ENCODE peak calls at places on chromosome 5, in nine cellular contexts. One of them, this sample, is unnamed.
A peak's percentile ranks its signal among the peaks of the same experiment; 100 is the strongest.

GRCh38 chr5:136036991-136037705 is 8.4 kb downstream of the TGFBI start:
- DNase-seq in MM.1S: peak; percentile 86
- DNase-seq in GM23248: peak; percentile 85
- DNase-seq in activated CD4-positive, alpha-beta T cell treated with anti-CD3 and anti-CD28 coated beads, Interleukin-2, amount 50 U/mL, for 1 hour: peak; percentile 6
- DNase-seq in RPMI8226: peak; percentile 66
- DNase-seq in esophagus squamous epithelium: no peak
- DNase-seq in heart left ventricle: no peak
- DNase-seq in fibroblast of lung: peak; percentile 95
- DNase-seq in stimulated activated CD4-positive, alpha-beta T cell treated with anti-CD3 and anti-CD28 coated beads, Interleukin-1b, Interleukin-23, amount 100 ng/mL, for 24 hours: no peak
- DNase-seq in this sample: peak; percentile 50

GRCh38 chr5:15645776-15646175 is 145.8 kb downstream of the FBXL7 start:
- DNase-seq in MM.1S: no peak
- DNase-seq in GM23248: peak; percentile 58
- DNase-seq in activated CD4-positive, alpha-beta T cell treated with anti-CD3 and anti-CD28 coated beads, Interleukin-2, amount 50 U/mL, for 1 hour: no peak
- DNase-seq in RPMI8226: no peak
- DNase-seq in esophagus squamous epithelium: no peak
- DNase-seq in heart left ventricle: no peak
- DNase-seq in fibroblast of lung: peak; percentile 45
- DNase-seq in stimulated activated CD4-positive, alpha-beta T cell treated with anti-CD3 and anti-CD28 coated beads, Interleukin-1b, Interleukin-23, amount 100 ng/mL, for 24 hours: no peak
- DNase-seq in this sample: no peak

GRCh38 chr5:142421158-142421617 is 96.4 kb upstream of the SPRY4 start:
- DNase-seq in MM.1S: no peak
- DNase-seq in GM23248: no peak
- DNase-seq in activated CD4-positive, alpha-beta T cell treated with anti-CD3 and anti-CD28 coated beads, Interleukin-2, amount 50 U/mL, for 1 hour: no peak
- DNase-seq in RPMI8226: no peak
- DNase-seq in esophagus squamous epithelium: no peak
- DNase-seq in heart left ventricle: no peak
- DNase-seq in fibroblast of lung: no peak
- DNase-seq in stimulated activated CD4-positive, alpha-beta T cell treated with anti-CD3 and anti-CD28 coated beads, Interleukin-1b, Interleukin-23, amount 100 ng/mL, for 24 hours: no peak
- DNase-seq in this sample: no peak

GRCh38 chr5:148186248-148187003 is 16.4 kb upstream of the SPINK6 start:
- DNase-seq in MM.1S: peak; percentile 14
- DNase-seq in GM23248: peak; percentile 80
- DNase-seq in activated CD4-positive, alpha-beta T cell treated with anti-CD3 and anti-CD28 coated beads, Interleukin-2, amount 50 U/mL, for 1 hour: no peak
- DNase-seq in RPMI8226: no peak
- DNase-seq in esophagus squamous epithelium: no peak
- DNase-seq in heart left ventricle: no peak
- DNase-seq in fibroblast of lung: peak; percentile 83
- DNase-seq in stimulated activated CD4-positive, alpha-beta T cell treated with anti-CD3 and anti-CD28 coated beads, Interleukin-1b, Interleukin-23, amount 100 ng/mL, for 24 hours: no peak
- DNase-seq in this sample: no peak

GRCh38 chr5:164296603-164297080 is 791.2 kb downstream of the MAT2B start:
- DNase-seq in MM.1S: no peak
- DNase-seq in GM23248: no peak
- DNase-seq in activated CD4-positive, alpha-beta T cell treated with anti-CD3 and anti-CD28 coated beads, Interleukin-2, amount 50 U/mL, for 1 hour: no peak
- DNase-seq in RPMI8226: no peak
- DNase-seq in esophagus squamous epithelium: no peak
- DNase-seq in heart left ventricle: no peak
- DNase-seq in fibroblast of lung: peak; percentile 54
- DNase-seq in stimulated activated CD4-positive, alpha-beta T cell treated with anti-CD3 and anti-CD28 coated beads, Interleukin-1b, Interleukin-23, amount 100 ng/mL, for 24 hours: no peak
- DNase-seq in this sample: no peak

GRCh38 chr5:113581388-113581787 is 67.9 kb downstream of the YTHDC2 start:
- DNase-seq in MM.1S: no peak
- DNase-seq in GM23248: no peak
- DNase-seq in activated CD4-positive, alpha-beta T cell treated with anti-CD3 and anti-CD28 coated beads, Interleukin-2, amount 50 U/mL, for 1 hour: no peak
- DNase-seq in RPMI8226: no peak
- DNase-seq in esophagus squamous epithelium: no peak
- DNase-seq in heart left ventricle: no peak
- DNase-seq in fibroblast of lung: no peak
- DNase-seq in stimulated activated CD4-positive, alpha-beta T cell treated with anti-CD3 and anti-CD28 coated beads, Interleukin-1b, Interleukin-23, amount 100 ng/mL, for 24 hours: no peak
- DNase-seq in this sample: no peak

GRCh38 chr5:132777209-132778069 is at the start of gene SEPTIN8:
- DNase-seq in MM.1S: no peak
- DNase-seq in GM23248: peak; percentile 76
- DNase-seq in activated CD4-positive, alpha-beta T cell treated with anti-CD3 and anti-CD28 coated beads, Interleukin-2, amount 50 U/mL, for 1 hour: peak; percentile 25
- DNase-seq in RPMI8226: peak; percentile 32
- DNase-seq in esophagus squamous epithelium: no peak
- DNase-seq in heart left ventricle: peak; percentile 56
- DNase-seq in fibroblast of lung: peak; percentile 40
- DNase-seq in stimulated activated CD4-positive, alpha-beta T cell treated with anti-CD3 and anti-CD28 coated beads, Interleukin-1b, Interleukin-23, amount 100 ng/mL, for 24 hours: peak; percentile 4
- DNase-seq in this sample: no peak

GRCh38 chr5:122118356-122118948 is 10.9 kb upstream of the ZNF474 start:
- DNase-seq in MM.1S: no peak
- DNase-seq in GM23248: peak; percentile 27
- DNase-seq in activated CD4-positive, alpha-beta T cell treated with anti-CD3 and anti-CD28 coated beads, Interleukin-2, amount 50 U/mL, for 1 hour: no peak
- DNase-seq in RPMI8226: no peak
- DNase-seq in esophagus squamous epithelium: no peak
- DNase-seq in heart left ventricle: no peak
- DNase-seq in fibroblast of lung: no peak
- DNase-seq in stimulated activated CD4-positive, alpha-beta T cell treated with anti-CD3 and anti-CD28 coated beads, Interleukin-1b, Interleukin-23, amount 100 ng/mL, for 24 hours: no peak
- DNase-seq in this sample: no peak

GRCh38 chr5:139377226-139377625 is 5.9 kb downstream of the SLC23A1 start:
- DNase-seq in MM.1S: no peak
- DNase-seq in GM23248: no peak
- DNase-seq in activated CD4-positive, alpha-beta T cell treated with anti-CD3 and anti-CD28 coated beads, Interleukin-2, amount 50 U/mL, for 1 hour: no peak
- DNase-seq in RPMI8226: no peak
- DNase-seq in esophagus squamous epithelium: no peak
- DNase-seq in heart left ventricle: no peak
- DNase-seq in fibroblast of lung: no peak
- DNase-seq in stimulated activated CD4-positive, alpha-beta T cell treated with anti-CD3 and anti-CD28 coated beads, Interleukin-1b, Interleukin-23, amount 100 ng/mL, for 24 hours: no peak
- DNase-seq in this sample: no peak

GRCh38 chr5:41754857-41755256 is 115.4 kb downstream of the OXCT1 start:
- DNase-seq in MM.1S: peak; percentile 51
- DNase-seq in GM23248: no peak
- DNase-seq in activated CD4-positive, alpha-beta T cell treated with anti-CD3 and anti-CD28 coated beads, Interleukin-2, amount 50 U/mL, for 1 hour: no peak
- DNase-seq in RPMI8226: peak; percentile 40
- DNase-seq in esophagus squamous epithelium: no peak
- DNase-seq in heart left ventricle: no peak
- DNase-seq in fibroblast of lung: no peak
- DNase-seq in stimulated activated CD4-positive, alpha-beta T cell treated with anti-CD3 and anti-CD28 coated beads, Interleukin-1b, Interleukin-23, amount 100 ng/mL, for 24 hours: no peak
- DNase-seq in this sample: no peak

GRCh38 chr5:174425271-174425963 is 299.0 kb upstream of the MSX2 start:
- DNase-seq in MM.1S: no peak
- DNase-seq in GM23248: no peak
- DNase-seq in activated CD4-positive, alpha-beta T cell treated with anti-CD3 and anti-CD28 coated beads, Interleukin-2, amount 50 U/mL, for 1 hour: no peak
- DNase-seq in RPMI8226: no peak
- DNase-seq in esophagus squamous epithelium: no peak
- DNase-seq in heart left ventricle: no peak
- DNase-seq in fibroblast of lung: no peak
- DNase-seq in stimulated activated CD4-positive, alpha-beta T cell treated with anti-CD3 and anti-CD28 coated beads, Interleukin-1b, Interleukin-23, amount 100 ng/mL, for 24 hours: no peak
- DNase-seq in this sample: no peak

GRCh38 chr5:129400395-129400983 is 59.6 kb upstream of the ADAMTS19 start:
- DNase-seq in MM.1S: peak; percentile 11
- DNase-seq in GM23248: peak; percentile 6
- DNase-seq in activated CD4-positive, alpha-beta T cell treated with anti-CD3 and anti-CD28 coated beads, Interleukin-2, amount 50 U/mL, for 1 hour: no peak
- DNase-seq in RPMI8226: no peak
- DNase-seq in esophagus squamous epithelium: no peak
- DNase-seq in heart left ventricle: no peak
- DNase-seq in fibroblast of lung: no peak
- DNase-seq in stimulated activated CD4-positive, alpha-beta T cell treated with anti-CD3 and anti-CD28 coated beads, Interleukin-1b, Interleukin-23, amount 100 ng/mL, for 24 hours: no peak
- DNase-seq in this sample: no peak

GRCh38 chr5:316210-317085 is 5.1 kb upstream of the AHRR start:
- DNase-seq in MM.1S: no peak
- DNase-seq in GM23248: no peak
- DNase-seq in activated CD4-positive, alpha-beta T cell treated with anti-CD3 and anti-CD28 coated beads, Interleukin-2, amount 50 U/mL, for 1 hour: no peak
- DNase-seq in RPMI8226: no peak
- DNase-seq in esophagus squamous epithelium: no peak
- DNase-seq in heart left ventricle: no peak
- DNase-seq in fibroblast of lung: no peak
- DNase-seq in stimulated activated CD4-positive, alpha-beta T cell treated with anti-CD3 and anti-CD28 coated beads, Interleukin-1b, Interleukin-23, amount 100 ng/mL, for 24 hours: no peak
- DNase-seq in this sample: no peak

GRCh38 chr5:179908528-179908927 is 831 bp upstream of the TBC1D9B start:
- DNase-seq in MM.1S: no peak
- DNase-seq in GM23248: peak; percentile 13
- DNase-seq in activated CD4-positive, alpha-beta T cell treated with anti-CD3 and anti-CD28 coated beads, Interleukin-2, amount 50 U/mL, for 1 hour: no peak
- DNase-seq in RPMI8226: no peak
- DNase-seq in esophagus squamous epithelium: no peak
- DNase-seq in heart left ventricle: no peak
- DNase-seq in fibroblast of lung: no peak
- DNase-seq in stimulated activated CD4-positive, alpha-beta T cell treated with anti-CD3 and anti-CD28 coated beads, Interleukin-1b, Interleukin-23, amount 100 ng/mL, for 24 hours: no peak
- DNase-seq in this sample: no peak

GRCh38 chr5:173696216-173696615 is 79.8 kb upstream of the BOD1 start:
- DNase-seq in MM.1S: no peak
- DNase-seq in GM23248: no peak
- DNase-seq in activated CD4-positive, alpha-beta T cell treated with anti-CD3 and anti-CD28 coated beads, Interleukin-2, amount 50 U/mL, for 1 hour: no peak
- DNase-seq in RPMI8226: no peak
- DNase-seq in esophagus squamous epithelium: no peak
- DNase-seq in heart left ventricle: no peak
- DNase-seq in fibroblast of lung: no peak
- DNase-seq in stimulated activated CD4-positive, alpha-beta T cell treated with anti-CD3 and anti-CD28 coated beads, Interleukin-1b, Interleukin-23, amount 100 ng/mL, for 24 hours: no peak
- DNase-seq in this sample: no peak

GRCh38 chr5:67301285-67301904 is 104.8 kb upstream of the CD180 start:
- DNase-seq in MM.1S: no peak
- DNase-seq in GM23248: peak; percentile 95
- DNase-seq in activated CD4-positive, alpha-beta T cell treated with anti-CD3 and anti-CD28 coated beads, Interleukin-2, amount 50 U/mL, for 1 hour: no peak
- DNase-seq in RPMI8226: no peak
- DNase-seq in esophagus squamous epithelium: peak; percentile 3
- DNase-seq in heart left ventricle: peak; percentile 68
- DNase-seq in fibroblast of lung: peak; percentile 93
- DNase-seq in stimulated activated CD4-positive, alpha-beta T cell treated with anti-CD3 and anti-CD28 coated beads, Interleukin-1b, Interleukin-23, amount 100 ng/mL, for 24 hours: no peak
- DNase-seq in this sample: peak; percentile 61

GRCh38 chr5:15388856-15389255 is 111.1 kb upstream of the FBXL7 start:
- DNase-seq in MM.1S: no peak
- DNase-seq in GM23248: no peak
- DNase-seq in activated CD4-positive, alpha-beta T cell treated with anti-CD3 and anti-CD28 coated beads, Interleukin-2, amount 50 U/mL, for 1 hour: no peak
- DNase-seq in RPMI8226: no peak
- DNase-seq in esophagus squamous epithelium: no peak
- DNase-seq in heart left ventricle: no peak
- DNase-seq in fibroblast of lung: no peak
- DNase-seq in stimulated activated CD4-positive, alpha-beta T cell treated with anti-CD3 and anti-CD28 coated beads, Interleukin-1b, Interleukin-23, amount 100 ng/mL, for 24 hours: no peak
- DNase-seq in this sample: no peak

GRCh38 chr5:78985407-78986223 is 505 bp upstream of the ARSB start:
- DNase-seq in MM.1S: peak; percentile 33
- DNase-seq in GM23248: peak; percentile 75
- DNase-seq in activated CD4-positive, alpha-beta T cell treated with anti-CD3 and anti-CD28 coated beads, Interleukin-2, amount 50 U/mL, for 1 hour: peak; percentile 22
- DNase-seq in RPMI8226: peak; percentile 17
- DNase-seq in esophagus squamous epithelium: no peak
- DNase-seq in heart left ventricle: peak; percentile 61
- DNase-seq in fibroblast of lung: peak; percentile 79
- DNase-seq in stimulated activated CD4-positive, alpha-beta T cell treated with anti-CD3 and anti-CD28 coated beads, Interleukin-1b, Interleukin-23, amount 100 ng/mL, for 24 hours: peak; percentile 21
- DNase-seq in this sample: no peak

GRCh38 chr5:173771743-173772406 is 116.3 kb upstream of the CPEB4 start:
- DNase-seq in MM.1S: no peak
- DNase-seq in GM23248: no peak
- DNase-seq in activated CD4-positive, alpha-beta T cell treated with anti-CD3 and anti-CD28 coated beads, Interleukin-2, amount 50 U/mL, for 1 hour: no peak
- DNase-seq in RPMI8226: no peak
- DNase-seq in esophagus squamous epithelium: no peak
- DNase-seq in heart left ventricle: no peak
- DNase-seq in fibroblast of lung: no peak
- DNase-seq in stimulated activated CD4-positive, alpha-beta T cell treated with anti-CD3 and anti-CD28 coated beads, Interleukin-1b, Interleukin-23, amount 100 ng/mL, for 24 hours: no peak
- DNase-seq in this sample: no peak

GRCh38 chr5:79837707-79838620 is 148.3 kb downstream of the CMYA5 start:
- DNase-seq in MM.1S: no peak
- DNase-seq in GM23248: no peak
- DNase-seq in activated CD4-positive, alpha-beta T cell treated with anti-CD3 and anti-CD28 coated beads, Interleukin-2, amount 50 U/mL, for 1 hour: no peak
- DNase-seq in RPMI8226: no peak
- DNase-seq in esophagus squamous epithelium: no peak
- DNase-seq in heart left ventricle: no peak
- DNase-seq in fibroblast of lung: peak; percentile 55
- DNase-seq in stimulated activated CD4-positive, alpha-beta T cell treated with anti-CD3 and anti-CD28 coated beads, Interleukin-1b, Interleukin-23, amount 100 ng/mL, for 24 hours: no peak
- DNase-seq in this sample: no peak

GRCh38 chr5:56876325-56876724 is 33.1 kb upstream of the SETD9 start:
- DNase-seq in MM.1S: no peak
- DNase-seq in GM23248: no peak
- DNase-seq in activated CD4-positive, alpha-beta T cell treated with anti-CD3 and anti-CD28 coated beads, Interleukin-2, amount 50 U/mL, for 1 hour: no peak
- DNase-seq in RPMI8226: no peak
- DNase-seq in esophagus squamous epithelium: no peak
- DNase-seq in heart left ventricle: no peak
- DNase-seq in fibroblast of lung: peak; percentile 18
- DNase-seq in stimulated activated CD4-positive, alpha-beta T cell treated with anti-CD3 and anti-CD28 coated beads, Interleukin-1b, Interleukin-23, amount 100 ng/mL, for 24 hours: no peak
- DNase-seq in this sample: no peak

GRCh38 chr5:84634256-84634655 is 249.6 kb upstream of the EDIL3 start:
- DNase-seq in MM.1S: no peak
- DNase-seq in GM23248: no peak
- DNase-seq in activated CD4-positive, alpha-beta T cell treated with anti-CD3 and anti-CD28 coated beads, Interleukin-2, amount 50 U/mL, for 1 hour: no peak
- DNase-seq in RPMI8226: no peak
- DNase-seq in esophagus squamous epithelium: no peak
- DNase-seq in heart left ventricle: peak; percentile 11
- DNase-seq in fibroblast of lung: peak; percentile 27
- DNase-seq in stimulated activated CD4-positive, alpha-beta T cell treated with anti-CD3 and anti-CD28 coated beads, Interleukin-1b, Interleukin-23, amount 100 ng/mL, for 24 hours: no peak
- DNase-seq in this sample: no peak

GRCh38 chr5:171152382-171152781 is 156.7 kb upstream of the TLX3 start:
- DNase-seq in MM.1S: no peak
- DNase-seq in GM23248: peak; percentile 37
- DNase-seq in activated CD4-positive, alpha-beta T cell treated with anti-CD3 and anti-CD28 coated beads, Interleukin-2, amount 50 U/mL, for 1 hour: no peak
- DNase-seq in RPMI8226: no peak
- DNase-seq in esophagus squamous epithelium: no peak
- DNase-seq in heart left ventricle: no peak
- DNase-seq in fibroblast of lung: peak; percentile 18
- DNase-seq in stimulated activated CD4-positive, alpha-beta T cell treated with anti-CD3 and anti-CD28 coated beads, Interleukin-1b, Interleukin-23, amount 100 ng/mL, for 24 hours: no peak
- DNase-seq in this sample: no peak

GRCh38 chr5:139881145-139881733 is 85.6 kb downstream of the PSD2 start:
- DNase-seq in MM.1S: no peak
- DNase-seq in GM23248: no peak
- DNase-seq in activated CD4-positive, alpha-beta T cell treated with anti-CD3 and anti-CD28 coated beads, Interleukin-2, amount 50 U/mL, for 1 hour: no peak
- DNase-seq in RPMI8226: no peak
- DNase-seq in esophagus squamous epithelium: no peak
- DNase-seq in heart left ventricle: no peak
- DNase-seq in fibroblast of lung: no peak
- DNase-seq in stimulated activated CD4-positive, alpha-beta T cell treated with anti-CD3 and anti-CD28 coated beads, Interleukin-1b, Interleukin-23, amount 100 ng/mL, for 24 hours: no peak
- DNase-seq in this sample: no peak

GRCh38 chr5:61362796-61363364 is 30.8 kb downstream of the ZSWIM6 start:
- DNase-seq in MM.1S: no peak
- DNase-seq in GM23248: peak; percentile 21
- DNase-seq in activated CD4-positive, alpha-beta T cell treated with anti-CD3 and anti-CD28 coated beads, Interleukin-2, amount 50 U/mL, for 1 hour: no peak
- DNase-seq in RPMI8226: no peak
- DNase-seq in esophagus squamous epithelium: no peak
- DNase-seq in heart left ventricle: no peak
- DNase-seq in fibroblast of lung: peak; percentile 21
- DNase-seq in stimulated activated CD4-positive, alpha-beta T cell treated with anti-CD3 and anti-CD28 coated beads, Interleukin-1b, Interleukin-23, amount 100 ng/mL, for 24 hours: no peak
- DNase-seq in this sample: no peak

GRCh38 chr5:174229640-174230350 is 184.3 kb downstream of the NSG2 start:
- DNase-seq in MM.1S: no peak
- DNase-seq in GM23248: peak; percentile 16
- DNase-seq in activated CD4-positive, alpha-beta T cell treated with anti-CD3 and anti-CD28 coated beads, Interleukin-2, amount 50 U/mL, for 1 hour: no peak
- DNase-seq in RPMI8226: no peak
- DNase-seq in esophagus squamous epithelium: no peak
- DNase-seq in heart left ventricle: peak; percentile 33
- DNase-seq in fibroblast of lung: peak; percentile 98
- DNase-seq in stimulated activated CD4-positive, alpha-beta T cell treated with anti-CD3 and anti-CD28 coated beads, Interleukin-1b, Interleukin-23, amount 100 ng/mL, for 24 hours: no peak
- DNase-seq in this sample: no peak

GRCh38 chr5:148831590-148832565 is 5.5 kb downstream of the ADRB2 start:
- DNase-seq in MM.1S: peak; percentile 73
- DNase-seq in GM23248: no peak
- DNase-seq in activated CD4-positive, alpha-beta T cell treated with anti-CD3 and anti-CD28 coated beads, Interleukin-2, amount 50 U/mL, for 1 hour: no peak
- DNase-seq in RPMI8226: peak; percentile 83
- DNase-seq in esophagus squamous epithelium: no peak
- DNase-seq in heart left ventricle: no peak
- DNase-seq in fibroblast of lung: no peak
- DNase-seq in stimulated activated CD4-positive, alpha-beta T cell treated with anti-CD3 and anti-CD28 coated beads, Interleukin-1b, Interleukin-23, amount 100 ng/mL, for 24 hours: no peak
- DNase-seq in this sample: no peak

GRCh38 chr5:138654281-138654867 is 79.2 kb upstream of the HSPA9 start:
- DNase-seq in MM.1S: peak; percentile 88
- DNase-seq in GM23248: peak; percentile 42
- DNase-seq in activated CD4-positive, alpha-beta T cell treated with anti-CD3 and anti-CD28 coated beads, Interleukin-2, amount 50 U/mL, for 1 hour: peak; percentile 68
- DNase-seq in RPMI8226: peak; percentile 78
- DNase-seq in esophagus squamous epithelium: no peak
- DNase-seq in heart left ventricle: no peak
- DNase-seq in fibroblast of lung: peak; percentile 81
- DNase-seq in stimulated activated CD4-positive, alpha-beta T cell treated with anti-CD3 and anti-CD28 coated beads, Interleukin-1b, Interleukin-23, amount 100 ng/mL, for 24 hours: peak; percentile 44
- DNase-seq in this sample: no peak

GRCh38 chr5:172772112-172772906 is 1.3 kb upstream of the DUSP1 start:
- DNase-seq in MM.1S: peak; percentile 93
- DNase-seq in GM23248: peak; percentile 98
- DNase-seq in activated CD4-positive, alpha-beta T cell treated with anti-CD3 and anti-CD28 coated beads, Interleukin-2, amount 50 U/mL, for 1 hour: peak; percentile 83
- DNase-seq in RPMI8226: peak; percentile 97
- DNase-seq in esophagus squamous epithelium: peak; percentile 71
- DNase-seq in heart left ventricle: peak; percentile 91
- DNase-seq in fibroblast of lung: peak; percentile 96
- DNase-seq in stimulated activated CD4-positive, alpha-beta T cell treated with anti-CD3 and anti-CD28 coated beads, Interleukin-1b, Interleukin-23, amount 100 ng/mL, for 24 hours: peak; percentile 43
- DNase-seq in this sample: peak; percentile 85

GRCh38 chr5:115490601-115491000 is 54.0 kb downstream of the FEM1C start:
- DNase-seq in MM.1S: no peak
- DNase-seq in GM23248: no peak
- DNase-seq in activated CD4-positive, alpha-beta T cell treated with anti-CD3 and anti-CD28 coated beads, Interleukin-2, amount 50 U/mL, for 1 hour: no peak
- DNase-seq in RPMI8226: no peak
- DNase-seq in esophagus squamous epithelium: no peak
- DNase-seq in heart left ventricle: no peak
- DNase-seq in fibroblast of lung: no peak
- DNase-seq in stimulated activated CD4-positive, alpha-beta T cell treated with anti-CD3 and anti-CD28 coated beads, Interleukin-1b, Interleukin-23, amount 100 ng/mL, for 24 hours: no peak
- DNase-seq in this sample: no peak

GRCh38 chr5:115366223-115366622 is 69.8 kb upstream of the CCDC112 start:
- DNase-seq in MM.1S: no peak
- DNase-seq in GM23248: peak; percentile 93
- DNase-seq in activated CD4-positive, alpha-beta T cell treated with anti-CD3 and anti-CD28 coated beads, Interleukin-2, amount 50 U/mL, for 1 hour: no peak
- DNase-seq in RPMI8226: no peak
- DNase-seq in esophagus squamous epithelium: no peak
- DNase-seq in heart left ventricle: peak; percentile 37
- DNase-seq in fibroblast of lung: peak; percentile 99
- DNase-seq in stimulated activated CD4-positive, alpha-beta T cell treated with anti-CD3 and anti-CD28 coated beads, Interleukin-1b, Interleukin-23, amount 100 ng/mL, for 24 hours: no peak
- DNase-seq in this sample: no peak

This sample was measured in thoracic aorta.